ENCODE peak calls at places on chromosomes 7 and 10, in eight cellular contexts. W is SJSA1; Q is CD4-positive, alpha-beta memory T cell; G is brain microvascular endothelial cell; R is AG09309; H is astrocyte; A is heart left ventricle; D is tibial artery. B is an unnamed sample.

GRCh38 chr10:114448897-114449296 is 44.6 kb upstream of the AFAP1L2 start:
- DNase-seq in R (no peak), Q (no peak), A (no peak), D (no peak), H (no peak), G (no peak), W (no peak), B (no peak)

GRCh38 chr7:136640977-136641376 is 227.5 kb upstream of the CHRM2 start:
- DNase-seq in H (no peak), Q (no peak), D (no peak), G (no peak), W (no peak), R (no peak), A (no peak), B (no peak)

GRCh38 chr7:69517985-69518731 is 80.1 kb upstream of the AUTS2 start:
- DNase-seq in G (no peak), D (no peak), Q (no peak), R (no peak), A (no peak), H (peak; percentile 8), W (no peak), B (peak; percentile 50)

GRCh38 chr7:87216701-87217508 is 2.6 kb downstream of the TMEM243 start:
- DNase-seq in R (no peak), A (no peak), Q (peak; percentile 74), H (no peak), W (no peak), G (no peak), D (no peak), B (no peak)

GRCh38 chr7:70408477-70408876 is 723.5 kb upstream of the GALNT17 start:
- DNase-seq in R (no peak), G (no peak), D (no peak), A (no peak), Q (no peak), H (no peak), W (no peak), B (no peak)

GRCh38 chr7:133139350-133139749 is 57.5 kb upstream of the CHCHD3 start:
- DNase-seq in A (no peak), W (no peak), Q (no peak), R (no peak), D (no peak), G (peak; percentile 52), H (peak; percentile 35), B (peak; percentile 3)

GRCh38 chr10:85420501-85421191 is 945.9 kb downstream of the GRID1 start:
- DNase-seq in Q (no peak), G (no peak), H (no peak), D (no peak), R (no peak), A (no peak), W (no peak), B (no peak)

GRCh38 chr10:48938281-48938680 is 1.4 kb downstream of the LRRC18 start:
- DNase-seq in R (no peak), W (peak; percentile 25), A (no peak), H (no peak), D (no peak), G (no peak), Q (no peak), B (no peak)

GRCh38 chr7:103811315-103811714 is 178.1 kb downstream of the RELN start:
- DNase-seq in Q (no peak), W (no peak), R (no peak), G (no peak), D (no peak), H (no peak), A (no peak), B (no peak)

GRCh38 chr7:103813970-103814369 is 175.5 kb downstream of the RELN start:
- DNase-seq in H (no peak), Q (no peak), G (no peak), D (no peak), W (no peak), R (no peak), A (no peak), B (no peak)

GRCh38 chr7:103810112-103810744 is 179.2 kb downstream of the RELN start:
- DNase-seq in H (no peak), W (no peak), Q (no peak), A (no peak), G (peak; percentile 11), D (no peak), R (no peak), B (no peak)

GRCh38 chr7:103809229-103809994 is 180.0 kb downstream of the RELN start:
- DNase-seq in H (no peak), A (no peak), R (no peak), G (no peak), Q (no peak), D (no peak), W (no peak), B (no peak)

DNA sequence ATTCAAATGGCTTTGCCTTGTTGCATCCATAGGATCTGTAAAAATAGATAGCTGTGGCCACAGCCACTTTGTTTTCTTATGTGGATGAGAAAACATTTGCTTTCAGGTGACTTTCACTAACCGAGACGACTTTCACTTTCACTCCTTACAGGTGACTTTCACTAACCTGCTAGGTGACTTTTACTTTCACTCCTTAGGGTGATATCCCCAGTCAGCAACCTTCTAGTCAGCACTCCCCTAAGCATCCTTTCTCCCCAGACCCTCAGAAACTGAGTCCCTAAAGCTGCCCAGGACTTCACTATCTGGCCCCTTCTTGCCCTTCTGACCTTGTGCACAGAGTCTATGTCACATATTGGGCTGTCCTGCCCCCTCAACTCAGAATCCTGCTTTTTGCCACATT is 177.5 kb downstream of the RELN start:
- DNase-seq in Q (peak; percentile 21), H (no peak), D (no peak), R (no peak), W (no peak), A (no peak), G (no peak), B (no peak)
- H3K4me3 ChIP-seq in Q (no peak overlapping the region), H (no peak overlapping the region), D (no peak overlapping the region), R (no peak overlapping the region), W (no peak overlapping the region), A (no peak overlapping the region), G (no peak overlapping the region), B (no peak overlapping the region)

DNA sequence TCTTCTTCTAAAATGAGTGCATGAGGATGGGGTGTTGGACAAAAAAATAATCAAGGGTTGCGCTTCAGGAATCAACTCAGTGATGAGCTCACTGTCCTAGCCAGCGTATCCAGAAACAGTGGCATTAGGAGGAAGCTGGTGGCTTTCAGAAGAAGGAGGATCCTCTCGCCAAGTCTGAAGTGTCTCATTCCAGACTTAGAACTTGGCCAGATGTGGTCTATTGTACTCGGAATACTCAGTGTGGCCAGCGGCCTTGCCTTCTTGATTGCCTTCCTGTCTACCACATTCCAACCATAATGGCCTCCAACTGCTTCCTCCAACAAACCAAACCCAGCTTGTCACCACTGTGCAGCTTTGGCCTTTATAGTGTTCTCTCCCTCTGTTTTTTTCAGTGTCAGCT is 732.4 kb downstream of the KCNMA1 start:
- DNase-seq in H (no peak), D (no peak), Q (no peak), A (no peak), W (no peak), R (no peak), G (no peak), B (no peak)
- H3K4me3 ChIP-seq in H (no peak overlapping the region), D (no peak overlapping the region), Q (no peak overlapping the region), A (no peak overlapping the region), W (no peak overlapping the region), R (no peak overlapping the region), G (no peak overlapping the region), B (no peak overlapping the region)

DNA sequence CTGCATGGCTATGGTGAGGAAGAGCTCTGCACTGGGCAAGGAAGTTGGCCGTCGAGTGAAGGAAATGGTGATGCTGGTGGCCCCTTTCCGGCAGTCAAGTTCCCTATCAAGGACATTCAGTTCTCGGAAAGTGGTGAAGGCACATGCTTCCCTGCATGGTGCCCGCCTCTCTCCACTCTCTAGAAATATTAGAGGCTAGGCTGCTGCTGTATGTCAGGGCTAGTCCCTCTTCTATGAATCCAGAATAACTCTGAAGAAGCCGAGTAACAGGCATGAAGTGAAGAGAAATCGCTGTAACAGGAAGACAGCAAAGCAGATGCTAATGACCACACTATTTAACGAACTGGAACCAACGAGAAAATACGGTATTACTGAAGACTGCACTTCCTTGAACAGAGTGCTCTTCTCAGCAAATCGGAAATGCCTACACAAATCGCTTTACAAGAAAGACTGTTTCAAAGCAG is 5.4 kb downstream of the IDI1 start:
- DNase-seq in W (no peak), H (no peak), R (no peak), Q (peak; percentile 58), A (peak; percentile 38), D (peak; percentile 49), G (no peak), B (no peak)
- H3K4me3 ChIP-seq in W (no peak overlapping the region), H (no peak overlapping the region), R (no peak overlapping the region), Q (no peak overlapping the region), A (no peak overlapping the region), D (no peak overlapping the region), G (no peak overlapping the region), B (no peak overlapping the region)

GRCh38 chr7:95331004-95331337 is 6.6 kb upstream of the PON1 start:
- DNase-seq in G (no peak), D (no peak), H (no peak), A (no peak), R (no peak), Q (no peak), W (no peak), B (no peak)
- H3K4me3 ChIP-seq in G (no peak overlapping the region), D (peak overlapping the region; percentile 30), H (no peak overlapping the region), A (no peak overlapping the region), R (no peak overlapping the region), Q (no peak overlapping the region), W (peak overlapping the region; percentile 21), B (no peak overlapping the region)

DNA sequence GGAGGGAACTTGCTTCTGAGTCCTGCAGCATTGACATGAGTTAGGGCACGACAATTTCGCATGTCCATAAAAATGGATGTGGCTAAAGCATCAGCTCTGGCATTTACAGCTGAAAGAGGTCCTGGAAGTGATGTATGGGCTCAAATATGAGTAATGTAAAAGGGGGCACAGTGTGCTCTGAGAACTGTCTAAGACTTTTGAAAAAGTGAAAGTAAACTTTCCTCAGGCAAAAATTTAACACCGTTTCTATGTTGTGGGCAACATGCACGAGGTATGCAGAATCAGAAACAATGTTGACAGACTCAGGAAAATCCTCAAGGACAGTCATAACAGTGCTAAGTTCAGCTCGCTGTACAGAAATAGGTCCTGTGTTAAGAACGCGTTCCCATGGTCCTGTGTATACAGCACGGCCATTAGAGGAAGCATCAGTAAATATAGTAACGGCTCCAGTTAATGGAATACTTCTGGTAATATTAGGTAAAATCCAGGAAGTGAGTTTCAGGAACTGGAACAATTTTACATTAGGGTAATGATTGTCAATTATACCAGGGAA is 37.9 kb upstream of the AKR1C2 start:
- DNase-seq in W (no peak), Q (no peak), H (no peak), A (no peak), R (no peak), G (no peak), D (no peak), B (no peak)
- H3K4me3 ChIP-seq in W (no peak overlapping the region), Q (no peak overlapping the region), H (no peak overlapping the region), A (no peak overlapping the region), R (no peak overlapping the region), G (no peak overlapping the region), D (peak overlapping the region; percentile 20), B (peak overlapping the region; percentile 10)

DNA sequence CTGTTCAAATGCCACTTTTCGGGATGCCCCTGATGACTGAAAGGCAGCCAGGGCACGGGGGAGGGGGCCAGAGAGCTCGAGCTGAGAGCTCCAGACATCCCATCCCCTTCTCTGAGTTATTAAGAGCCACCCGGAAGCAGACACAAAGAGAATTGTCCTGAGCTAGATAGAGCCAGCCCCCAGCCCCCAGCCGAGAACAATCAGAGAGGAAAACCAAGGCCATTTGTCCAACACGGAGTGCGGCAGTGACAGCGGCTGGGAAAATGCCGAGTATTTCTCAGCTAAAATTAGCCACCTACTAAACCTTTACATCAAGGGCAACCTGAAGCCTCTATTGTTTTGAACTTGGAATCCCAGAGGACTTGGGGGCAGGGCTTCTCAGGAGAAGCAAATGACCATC is 51.0 kb downstream of the UNC5B start:
- DNase-seq in D (no peak), W (no peak), A (peak; percentile 69), Q (no peak), H (peak; percentile 35), G (no peak), R (no peak), B (no peak)
- H3K4me3 ChIP-seq in D (no peak overlapping the region), W (no peak overlapping the region), A (no peak overlapping the region), Q (no peak overlapping the region), H (no peak overlapping the region), G (no peak overlapping the region), R (no peak overlapping the region), B (no peak overlapping the region)